ENCODE peak calls at places on chromosome 22, in ten cellular contexts. C is kidney, G is fibroblast of lung, O is HFFc6, U is bronchial epithelial cell, R is stomach, L is psoas muscle, S is B cell, Z is K562, X is type B pancreatic cell. F is an unnamed sample.

GRCh38 chr22:30354644-30355043 is 2.0 kb downstream of the SF3A1 start:
- DNase-seq in C (no peak), G (no peak), O (no peak), U (no peak), R (no peak), L (no peak), S (no peak), Z (no peak), X (no peak), F (no peak)

GRCh38 chr22:40668611-40669390 is 10.5 kb upstream of the MCHR1 start:
- DNase-seq in C (no peak), G (peak), O (peak), U (peak), R (no peak), L (no peak), S (no peak), Z (peak), X (no peak), F (peak)

GRCh38 chr22:36344106-36344827 is 43.5 kb downstream of the MYH9 start:
- DNase-seq in C (no peak), G (no peak), O (no peak), U (no peak), R (no peak), L (no peak), S (no peak), Z (no peak), X (no peak), F (no peak)

GRCh38 chr22:28151241-28151640 is 232.2 kb upstream of the PITPNB start:
- DNase-seq in C (no peak), G (no peak), O (no peak), U (peak), R (no peak), L (no peak), S (no peak), Z (no peak), X (no peak), F (no peak)

GRCh38 chr22:35418088-35418487 is 18.1 kb downstream of the MCM5 start:
- DNase-seq in C (peak), G (peak), O (peak), U (peak), R (no peak), L (no peak), S (no peak), Z (no peak), X (no peak), F (peak)

GRCh38 chr22:35549338-35549737 is 8.7 kb downstream of the RASD2 start:
- DNase-seq in C (no peak), G (no peak), O (no peak), U (no peak), R (no peak), L (peak), S (no peak), Z (no peak), X (no peak), F (no peak)

GRCh38 chr22:48894064-48894671 is 933.5 kb downstream of the BRD1 start:
- DNase-seq in C (no peak), G (no peak), O (no peak), U (no peak), R (peak), L (no peak), S (no peak), Z (peak), X (peak), F (no peak)

GRCh38 chr22:39518124-39518786 is 2.1 kb upstream of the ATF4 start:
- DNase-seq in C (peak), G (no peak), O (no peak), U (no peak), R (no peak), L (no peak), S (no peak), Z (no peak), X (no peak), F (no peak)

GRCh38 chr22:26471522-26471921 is 12.1 kb downstream of the HPS4 start:
- DNase-seq in C (no peak), G (peak), O (peak), U (peak), R (peak), L (peak), S (no peak), Z (no peak), X (no peak), F (peak)

GRCh38 chr22:33940741-33941140 is 20.5 kb upstream of the LARGE1 start:
- DNase-seq in C (no peak), G (no peak), O (no peak), U (peak), R (no peak), L (no peak), S (no peak), Z (no peak), X (no peak), F (no peak)

DNA sequence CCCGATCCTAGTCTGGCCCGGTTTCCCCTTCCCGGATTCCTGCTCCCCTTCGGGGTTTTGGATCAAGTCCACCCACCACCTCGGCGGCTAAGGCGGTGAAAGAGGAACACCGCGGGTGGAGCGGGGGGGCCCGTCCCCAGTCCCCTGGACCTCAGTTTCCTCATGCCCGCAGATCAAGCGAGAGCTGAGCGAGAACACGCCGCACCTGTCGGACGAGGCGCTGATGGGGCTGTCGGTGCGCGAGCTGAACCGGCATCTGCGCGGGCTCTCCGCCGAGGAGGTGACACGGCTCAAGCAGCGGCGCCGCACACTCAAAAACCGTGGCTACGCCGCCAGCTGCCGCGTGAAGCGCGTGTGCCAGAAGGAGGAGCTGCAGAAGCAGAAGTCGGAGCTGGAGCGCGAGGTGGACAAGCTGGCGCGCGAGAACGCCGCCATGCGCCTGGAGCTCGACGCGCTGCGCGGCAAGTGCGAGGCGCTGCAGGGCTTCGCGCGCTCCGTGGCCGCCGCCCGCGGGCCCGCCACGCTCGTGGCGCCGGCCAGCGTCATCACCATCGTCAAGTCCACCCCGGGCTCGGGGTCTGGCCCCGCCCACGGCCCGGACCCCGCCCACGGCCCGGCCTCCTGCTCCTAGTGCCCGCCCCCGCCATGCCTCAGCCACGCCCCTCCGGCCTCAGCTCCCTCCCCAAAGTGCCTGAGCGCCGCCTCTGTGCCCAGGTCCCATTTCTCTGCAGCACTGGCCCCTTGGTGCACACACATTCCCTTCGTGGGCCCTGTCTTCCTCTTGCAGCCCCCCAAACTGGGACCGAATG is 12.7 kb downstream of the MAFF start:
- DNase-seq in C (peak), G (peak), O (no peak), U (peak), R (peak), L (peak), S (peak), Z (peak), X (peak), F (no peak)
- TF ChIP-seq CTCF in C (peak), G (no peak), O (no peak), U (peak), R (no peak), L (peak), S (peak), Z (peak), X (peak), F (no peak)

DNA sequence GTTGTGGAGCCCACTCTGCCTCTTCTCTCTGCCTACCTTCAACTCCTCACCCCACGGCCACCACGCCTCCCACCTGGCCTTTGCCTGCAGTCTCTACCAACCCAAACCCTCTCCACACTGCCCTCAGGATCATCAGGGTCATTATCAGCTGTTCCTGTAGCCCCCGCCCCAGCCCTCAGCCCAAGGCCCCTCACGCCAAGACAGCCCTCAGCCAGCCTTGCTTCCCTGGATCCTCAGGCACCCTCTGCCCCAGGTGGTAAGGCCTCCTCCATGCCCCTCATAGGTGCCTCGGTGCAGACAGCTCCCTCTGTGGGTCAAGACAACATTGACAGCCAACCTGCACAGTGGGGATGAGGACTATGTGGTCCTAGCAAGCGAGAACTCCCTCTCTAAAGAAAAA is 1.7 kb downstream of the SBF1 start:
- DNase-seq in C (peak), G (no peak), O (no peak), U (peak), R (no peak), L (no peak), S (no peak), Z (no peak), X (no peak), F (no peak)
- TF ChIP-seq CTCF in C (peak), G (no peak), O (peak), U (peak), R (no peak), L (peak), S (peak), Z (peak), X (peak), F (no peak)

DNA sequence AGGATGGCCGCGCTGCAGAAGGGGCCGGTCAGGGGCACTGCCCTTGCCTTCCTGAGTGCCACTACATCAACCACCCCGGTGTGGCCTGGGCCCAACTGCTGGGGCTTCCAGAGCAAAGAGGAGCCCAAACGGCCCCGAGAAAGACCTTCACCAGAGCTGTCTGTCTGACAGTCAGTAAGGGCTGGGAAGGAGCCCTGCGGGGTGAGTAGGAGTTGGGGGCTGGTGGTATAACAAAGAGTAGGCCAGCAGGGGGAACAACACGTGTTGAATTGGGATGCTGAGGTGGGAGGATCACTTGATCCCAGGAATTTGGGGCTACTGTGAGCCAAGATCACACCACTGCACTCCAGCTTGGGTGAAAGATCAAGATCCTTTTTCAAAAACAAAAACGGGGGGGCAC is 3.9 kb downstream of the GSTT4 start:
- DNase-seq in C (no peak), G (no peak), O (no peak), U (no peak), R (no peak), L (no peak), S (no peak), Z (no peak), X (no peak), F (no peak)
- TF ChIP-seq CTCF in C (no peak), G (no peak), O (no peak), U (no peak), R (no peak), L (no peak), S (no peak), Z (no peak), X (no peak), F (no peak)

GRCh38 chr22:45552580-45553332 is 50.1 kb downstream of the FBLN1 start:
- DNase-seq in C (peak), G (peak), O (peak), U (peak), R (peak), L (peak), S (no peak), Z (no peak), X (no peak), F (no peak)
- TF ChIP-seq CTCF in C (no peak), G (peak), O (peak), U (peak), R (no peak), L (no peak), S (no peak), Z (no peak), X (peak), F (no peak)

GRCh38 chr22:21449531-21450319 is 17.5 kb upstream of the TMEM191C start:
- DNase-seq in C (peak), G (peak), O (no peak), U (no peak), R (peak), L (peak), S (no peak), Z (no peak), X (peak), F (no peak)

GRCh38 chr22:21451545-21452520 is 15.4 kb upstream of the TMEM191C start:
- DNase-seq in C (no peak), G (no peak), O (no peak), U (no peak), R (peak), L (peak), S (no peak), Z (no peak), X (peak), F (no peak)

GRCh38 chr22:21448627-21449416 is 18.4 kb upstream of the TMEM191C start:
- DNase-seq in C (peak), G (no peak), O (no peak), U (no peak), R (peak), L (peak), S (no peak), Z (no peak), X (peak), F (no peak)

GRCh38 chr22:21450858-21451331 is 16.3 kb upstream of the TMEM191C start:
- DNase-seq in C (peak), G (no peak), O (no peak), U (no peak), R (peak), L (no peak), S (no peak), Z (no peak), X (peak), F (no peak)

DNA sequence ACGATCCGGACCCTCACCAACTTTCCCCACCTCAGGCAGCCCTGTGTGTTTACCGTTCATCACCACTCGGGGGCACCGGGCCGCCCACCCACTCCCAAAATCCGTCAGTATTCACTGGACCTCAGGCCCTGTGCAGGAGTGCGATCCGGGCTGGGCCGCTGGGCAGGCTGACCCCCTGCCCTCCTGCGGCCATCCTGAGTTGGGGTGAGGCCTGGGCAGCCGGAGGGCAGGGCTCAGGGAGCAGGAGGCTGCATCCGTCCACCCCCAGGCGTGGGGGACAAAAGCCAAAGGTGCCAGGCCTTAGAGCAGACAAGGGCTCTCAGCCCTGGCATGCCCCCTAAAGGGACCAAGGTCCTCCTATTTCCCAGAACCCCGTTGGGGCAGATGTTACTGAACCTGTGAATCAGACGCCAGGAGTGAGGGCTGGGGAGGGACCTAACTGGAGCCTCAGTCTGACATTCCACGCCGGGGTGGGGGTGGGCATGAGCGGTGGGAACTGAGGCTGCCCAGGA is 16.8 kb upstream of the TMEM191C start:
- DNase-seq in C (peak), G (no peak), O (no peak), U (no peak), R (peak), L (peak), S (no peak), Z (no peak), X (peak), F (no peak)
- TF ChIP-seq CTCF in C (no peak), G (no peak), O (peak), U (no peak), R (no peak), L (no peak), S (no peak), Z (peak), X (peak), F (no peak)

DNA sequence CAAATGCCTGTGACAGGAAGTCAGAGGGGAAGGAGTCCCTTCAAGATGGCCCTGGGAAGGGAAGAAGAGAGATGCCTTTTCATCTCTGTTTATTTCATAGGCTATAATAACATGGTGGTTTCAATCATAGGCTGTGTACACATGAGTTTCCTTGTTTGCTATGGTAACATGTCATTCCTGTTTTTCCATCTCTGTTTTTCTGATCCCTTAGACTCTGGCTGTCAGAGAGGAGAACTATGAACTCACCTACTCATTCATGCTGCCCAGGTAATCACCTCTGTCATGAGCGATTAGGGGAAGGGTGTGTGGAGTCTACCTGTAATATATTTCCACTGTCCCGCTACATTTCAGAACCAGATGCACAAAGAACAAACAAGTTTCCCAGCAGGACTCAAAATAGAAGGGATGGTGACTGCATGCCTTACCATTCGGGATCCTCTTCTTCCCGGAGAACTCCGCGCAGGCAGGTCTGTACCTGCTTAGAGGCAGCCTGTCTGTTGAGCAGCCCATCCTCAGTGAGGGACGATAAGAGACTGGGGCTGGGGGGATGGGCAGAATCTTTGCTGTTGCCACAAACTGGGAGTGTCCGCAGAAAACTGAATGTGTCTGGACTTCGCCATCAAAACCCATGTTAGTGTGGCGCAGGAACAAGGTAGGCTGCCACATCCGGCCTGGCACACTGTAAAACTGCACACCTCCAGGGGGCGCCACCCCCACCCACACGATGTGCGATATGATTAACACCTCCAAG is 7.1 kb upstream of the PEX26 start:
- DNase-seq in C (no peak), G (no peak), O (no peak), U (peak), R (no peak), L (no peak), S (no peak), Z (no peak), X (no peak), F (peak)
- TF ChIP-seq CTCF in C (no peak), G (peak), O (peak), U (peak), R (no peak), L (peak), S (no peak), Z (peak), X (peak), F (peak)

F was measured in RWPE1.